ENCODE peak calls at places on chromosomes 2 and 18, in ten cellular contexts. One of them, this sample, is unnamed. For H3K27me3, the result is how much of the 10 kb centered on the place peaks cover.

GRCh38 chr2:26820932-26821331 is 27.0 kb upstream of the DPYSL5 start:
- DNase-seq in body of pancreas: no peak
- DNase-seq in thyroid gland: no peak
- DNase-seq in small intestine: no peak
- DNase-seq in suprapubic skin: no peak
- DNase-seq in upper lobe of left lung: no peak
- DNase-seq in endothelial cell of umbilical vein: no peak
- DNase-seq in neuronal stem cell: no peak
- DNase-seq in WERI-Rb-1: no peak
- DNase-seq in left ventricle myocardium inferior: no peak
- DNase-seq in this sample: no peak

GRCh38 chr2:109346601-109347228 is 217.7 kb downstream of the SH3RF3 start:
- DNase-seq in body of pancreas: no peak
- DNase-seq in thyroid gland: no peak
- DNase-seq in small intestine: no peak
- DNase-seq in suprapubic skin: no peak
- DNase-seq in upper lobe of left lung: peak
- DNase-seq in endothelial cell of umbilical vein: no peak
- DNase-seq in neuronal stem cell: no peak
- DNase-seq in WERI-Rb-1: no peak
- DNase-seq in left ventricle myocardium inferior: no peak
- DNase-seq in this sample: no peak

GRCh38 chr18:58858591-58859468 is 5.8 kb upstream of the ZNF532 start:
- DNase-seq in body of pancreas: peak
- DNase-seq in thyroid gland: peak
- DNase-seq in small intestine: no peak
- DNase-seq in suprapubic skin: no peak
- DNase-seq in upper lobe of left lung: no peak
- DNase-seq in endothelial cell of umbilical vein: no peak
- DNase-seq in neuronal stem cell: no peak
- DNase-seq in WERI-Rb-1: no peak
- DNase-seq in left ventricle myocardium inferior: no peak
- DNase-seq in this sample: no peak

GRCh38 chr2:62456721-62457539 is 49.1 kb downstream of the TMEM17 start:
- DNase-seq in body of pancreas: peak
- DNase-seq in thyroid gland: peak
- DNase-seq in small intestine: peak
- DNase-seq in suprapubic skin: peak
- DNase-seq in upper lobe of left lung: peak
- DNase-seq in endothelial cell of umbilical vein: peak
- DNase-seq in neuronal stem cell: peak
- DNase-seq in WERI-Rb-1: peak
- DNase-seq in left ventricle myocardium inferior: peak
- DNase-seq in this sample: peak

GRCh38 chr2:165666605-165667004 is 127.4 kb downstream of the GALNT3 start:
- DNase-seq in body of pancreas: no peak
- DNase-seq in thyroid gland: no peak
- DNase-seq in small intestine: no peak
- DNase-seq in suprapubic skin: no peak
- DNase-seq in upper lobe of left lung: no peak
- DNase-seq in endothelial cell of umbilical vein: no peak
- DNase-seq in neuronal stem cell: no peak
- DNase-seq in WERI-Rb-1: no peak
- DNase-seq in left ventricle myocardium inferior: no peak
- DNase-seq in this sample: no peak

GRCh38 chr2:23132000-23132399 is 253.0 kb upstream of the KLHL29 start:
- DNase-seq in body of pancreas: no peak
- DNase-seq in thyroid gland: no peak
- DNase-seq in small intestine: no peak
- DNase-seq in suprapubic skin: no peak
- DNase-seq in upper lobe of left lung: no peak
- DNase-seq in endothelial cell of umbilical vein: no peak
- DNase-seq in neuronal stem cell: no peak
- DNase-seq in WERI-Rb-1: no peak
- DNase-seq in left ventricle myocardium inferior: no peak
- DNase-seq in this sample: no peak

GRCh38 chr2:28643911-28644334 is 107.7 kb upstream of the PPP1CB start:
- DNase-seq in body of pancreas: peak
- DNase-seq in thyroid gland: no peak
- DNase-seq in small intestine: peak
- DNase-seq in suprapubic skin: no peak
- DNase-seq in upper lobe of left lung: no peak
- DNase-seq in endothelial cell of umbilical vein: peak
- DNase-seq in neuronal stem cell: no peak
- DNase-seq in WERI-Rb-1: no peak
- DNase-seq in left ventricle myocardium inferior: no peak
- DNase-seq in this sample: no peak

GRCh38 chr2:44277541-44277940 is 2.3 kb downstream of the SLC3A1 start:
- DNase-seq in body of pancreas: no peak
- DNase-seq in thyroid gland: no peak
- DNase-seq in small intestine: peak
- DNase-seq in suprapubic skin: no peak
- DNase-seq in upper lobe of left lung: no peak
- DNase-seq in endothelial cell of umbilical vein: no peak
- DNase-seq in neuronal stem cell: no peak
- DNase-seq in WERI-Rb-1: no peak
- DNase-seq in left ventricle myocardium inferior: no peak
- DNase-seq in this sample: no peak

DNA sequence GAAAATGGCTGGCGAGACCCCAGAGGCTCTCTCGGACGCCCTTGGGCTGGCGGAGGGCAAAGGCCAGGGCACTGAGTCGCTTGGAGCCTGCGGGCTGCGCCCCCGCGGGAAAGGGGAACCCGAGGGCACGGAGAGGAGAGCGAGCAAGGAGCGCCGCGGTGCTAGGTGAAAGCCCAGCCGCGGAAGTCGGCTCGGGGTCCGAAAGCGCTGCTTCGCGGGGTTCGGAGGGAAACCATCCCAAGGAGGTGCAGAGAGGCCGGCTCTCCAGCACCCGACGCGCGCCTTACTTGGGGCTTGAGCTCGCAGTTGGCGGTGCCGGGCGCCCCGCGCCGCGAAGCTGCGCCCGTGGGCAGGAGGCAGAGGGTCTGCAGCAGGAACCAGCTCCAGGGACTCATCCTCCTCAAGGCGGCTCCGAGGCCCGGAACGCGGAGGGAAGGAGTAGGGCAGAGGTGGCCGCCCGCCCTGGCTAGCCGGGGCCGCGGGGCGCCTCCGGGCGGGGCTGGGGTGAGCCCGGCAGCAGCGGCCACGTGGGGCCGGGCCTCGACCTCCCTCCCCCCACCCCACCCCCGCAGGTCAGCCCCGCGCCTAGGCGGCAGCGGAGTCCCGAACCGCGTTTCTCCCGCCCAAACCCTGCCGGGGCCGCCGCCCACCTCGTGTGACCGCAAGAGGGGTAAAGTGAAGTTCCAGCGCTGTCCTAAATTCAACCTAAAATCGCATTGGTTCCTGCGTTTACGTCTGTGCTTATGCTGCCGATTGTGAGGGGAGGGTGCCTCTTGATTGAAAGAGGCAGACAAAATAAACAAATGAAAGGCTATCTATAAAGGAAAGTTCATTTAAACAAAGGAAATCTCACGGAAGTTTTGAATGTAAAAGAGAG is at the start of gene TRABD2A:
- DNase-seq in body of pancreas: no peak
- DNase-seq in thyroid gland: no peak
- DNase-seq in small intestine: peak
- DNase-seq in suprapubic skin: no peak
- DNase-seq in upper lobe of left lung: peak
- DNase-seq in endothelial cell of umbilical vein: no peak
- DNase-seq in neuronal stem cell: peak
- DNase-seq in WERI-Rb-1: no peak
- DNase-seq in left ventricle myocardium inferior: no peak
- DNase-seq in this sample: peak
- H3K27me3 ChIP-seq in body of pancreas: under half
- H3K27me3 ChIP-seq in thyroid gland: under half
- H3K27me3 ChIP-seq in small intestine: under half
- H3K27me3 ChIP-seq in suprapubic skin: under half
- H3K27me3 ChIP-seq in upper lobe of left lung: under half
- H3K27me3 ChIP-seq in endothelial cell of umbilical vein: under half
- H3K27me3 ChIP-seq in neuronal stem cell: under half
- H3K27me3 ChIP-seq in WERI-Rb-1: under half
- H3K27me3 ChIP-seq in left ventricle myocardium inferior: half or more
- H3K27me3 ChIP-seq in this sample: under half

DNA sequence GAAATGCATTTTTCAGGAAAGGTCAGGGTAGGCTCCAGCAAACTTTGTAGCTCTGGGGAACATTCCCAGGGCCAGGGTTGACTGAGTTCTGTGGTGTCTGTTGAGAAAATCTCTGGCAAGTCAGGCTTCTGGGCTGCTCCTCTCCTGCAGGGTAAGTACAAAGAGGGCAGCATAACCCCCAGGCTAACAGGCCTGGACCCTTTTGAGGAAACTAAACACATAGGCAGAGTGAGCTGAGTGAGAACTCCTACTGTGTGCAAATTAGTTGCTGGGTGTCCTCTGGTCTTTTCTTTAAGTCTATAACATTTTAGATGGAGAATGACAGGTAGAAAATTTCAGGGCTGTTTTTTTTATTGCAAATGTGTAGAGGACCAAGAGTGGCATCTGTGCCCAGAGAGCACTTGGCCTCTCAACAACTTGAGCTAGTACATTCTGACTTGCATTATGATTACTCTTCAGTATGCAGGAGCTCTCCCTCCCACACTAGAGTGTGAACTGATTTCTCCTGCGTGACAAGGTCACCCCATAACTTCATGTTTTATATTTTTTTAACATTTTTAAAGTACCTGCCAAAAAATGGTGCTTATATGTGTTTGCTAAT is 49.9 kb downstream of the GPR39 start:
- DNase-seq in body of pancreas: no peak
- DNase-seq in thyroid gland: no peak
- DNase-seq in small intestine: no peak
- DNase-seq in suprapubic skin: no peak
- DNase-seq in upper lobe of left lung: no peak
- DNase-seq in endothelial cell of umbilical vein: no peak
- DNase-seq in neuronal stem cell: no peak
- DNase-seq in WERI-Rb-1: no peak
- DNase-seq in left ventricle myocardium inferior: no peak
- DNase-seq in this sample: no peak
- H3K27me3 ChIP-seq in body of pancreas: under half
- H3K27me3 ChIP-seq in thyroid gland: under half
- H3K27me3 ChIP-seq in small intestine: under half
- H3K27me3 ChIP-seq in suprapubic skin: under half
- H3K27me3 ChIP-seq in upper lobe of left lung: under half
- H3K27me3 ChIP-seq in endothelial cell of umbilical vein: under half
- H3K27me3 ChIP-seq in neuronal stem cell: under half
- H3K27me3 ChIP-seq in WERI-Rb-1: under half
- H3K27me3 ChIP-seq in left ventricle myocardium inferior: under half
- H3K27me3 ChIP-seq in this sample: under half

GRCh38 chr2:239666855-239667376 is 266.1 kb upstream of the HDAC4 start:
- DNase-seq in body of pancreas: no peak
- DNase-seq in thyroid gland: no peak
- DNase-seq in small intestine: no peak
- DNase-seq in suprapubic skin: peak
- DNase-seq in upper lobe of left lung: no peak
- DNase-seq in endothelial cell of umbilical vein: no peak
- DNase-seq in neuronal stem cell: no peak
- DNase-seq in WERI-Rb-1: no peak
- DNase-seq in left ventricle myocardium inferior: no peak
- DNase-seq in this sample: no peak

GRCh38 chr2:239664216-239664785 is 263.5 kb upstream of the HDAC4 start:
- DNase-seq in body of pancreas: no peak
- DNase-seq in thyroid gland: no peak
- DNase-seq in small intestine: no peak
- DNase-seq in suprapubic skin: peak
- DNase-seq in upper lobe of left lung: no peak
- DNase-seq in endothelial cell of umbilical vein: no peak
- DNase-seq in neuronal stem cell: no peak
- DNase-seq in WERI-Rb-1: no peak
- DNase-seq in left ventricle myocardium inferior: no peak
- DNase-seq in this sample: no peak

GRCh38 chr2:239668042-239668441 is 267.2 kb upstream of the HDAC4 start:
- DNase-seq in body of pancreas: no peak
- DNase-seq in thyroid gland: no peak
- DNase-seq in small intestine: no peak
- DNase-seq in suprapubic skin: peak
- DNase-seq in upper lobe of left lung: no peak
- DNase-seq in endothelial cell of umbilical vein: no peak
- DNase-seq in neuronal stem cell: no peak
- DNase-seq in WERI-Rb-1: no peak
- DNase-seq in left ventricle myocardium inferior: no peak
- DNase-seq in this sample: no peak

GRCh38 chr2:239667431-239667985 is 266.7 kb upstream of the HDAC4 start:
- DNase-seq in body of pancreas: no peak
- DNase-seq in thyroid gland: no peak
- DNase-seq in small intestine: no peak
- DNase-seq in suprapubic skin: peak
- DNase-seq in upper lobe of left lung: no peak
- DNase-seq in endothelial cell of umbilical vein: no peak
- DNase-seq in neuronal stem cell: no peak
- DNase-seq in WERI-Rb-1: no peak
- DNase-seq in left ventricle myocardium inferior: no peak
- DNase-seq in this sample: no peak

GRCh38 chr2:239666053-239666854 is 265.4 kb upstream of the HDAC4 start:
- DNase-seq in body of pancreas: no peak
- DNase-seq in thyroid gland: no peak
- DNase-seq in small intestine: no peak
- DNase-seq in suprapubic skin: peak
- DNase-seq in upper lobe of left lung: no peak
- DNase-seq in endothelial cell of umbilical vein: no peak
- DNase-seq in neuronal stem cell: no peak
- DNase-seq in WERI-Rb-1: no peak
- DNase-seq in left ventricle myocardium inferior: no peak
- DNase-seq in this sample: no peak
- H3K27me3 ChIP-seq in body of pancreas: under half
- H3K27me3 ChIP-seq in thyroid gland: under half
- H3K27me3 ChIP-seq in small intestine: under half
- H3K27me3 ChIP-seq in suprapubic skin: under half
- H3K27me3 ChIP-seq in upper lobe of left lung: under half
- H3K27me3 ChIP-seq in endothelial cell of umbilical vein: under half
- H3K27me3 ChIP-seq in neuronal stem cell: under half
- H3K27me3 ChIP-seq in WERI-Rb-1: half or more
- H3K27me3 ChIP-seq in left ventricle myocardium inferior: half or more
- H3K27me3 ChIP-seq in this sample: under half

GRCh38 chr2:96928277-96928781 is 58.1 kb downstream of the FAM178B start:
- DNase-seq in body of pancreas: no peak
- DNase-seq in thyroid gland: peak
- DNase-seq in small intestine: no peak
- DNase-seq in suprapubic skin: no peak
- DNase-seq in upper lobe of left lung: no peak
- DNase-seq in endothelial cell of umbilical vein: no peak
- DNase-seq in neuronal stem cell: no peak
- DNase-seq in WERI-Rb-1: no peak
- DNase-seq in left ventricle myocardium inferior: no peak
- DNase-seq in this sample: no peak
- H3K27me3 ChIP-seq in body of pancreas: under half
- H3K27me3 ChIP-seq in thyroid gland: under half
- H3K27me3 ChIP-seq in small intestine: under half
- H3K27me3 ChIP-seq in suprapubic skin: under half
- H3K27me3 ChIP-seq in upper lobe of left lung: under half
- H3K27me3 ChIP-seq in endothelial cell of umbilical vein: under half
- H3K27me3 ChIP-seq in neuronal stem cell: under half
- H3K27me3 ChIP-seq in WERI-Rb-1: under half
- H3K27me3 ChIP-seq in left ventricle myocardium inferior: under half
- H3K27me3 ChIP-seq in this sample: under half

DNA sequence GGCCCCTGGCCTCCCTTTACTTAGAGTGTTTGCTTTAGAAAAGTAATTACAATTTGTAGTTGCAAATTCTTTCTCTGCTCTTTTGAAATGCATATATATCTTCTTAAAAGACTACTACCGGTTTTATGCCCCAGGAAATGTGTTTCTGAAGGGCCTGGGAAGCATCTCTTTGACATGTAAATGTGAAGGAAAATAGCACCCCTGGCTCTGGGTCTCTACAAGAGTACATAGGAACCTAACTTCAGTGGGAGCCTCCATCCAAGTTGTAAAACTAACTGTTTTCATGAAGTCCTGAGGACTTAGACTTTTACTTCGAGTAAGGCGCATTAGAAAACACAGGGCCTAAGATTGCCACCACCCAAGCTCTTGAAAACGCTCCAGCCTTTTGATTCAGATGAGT is 99.4 kb downstream of the CBLN2 start:
- DNase-seq in body of pancreas: no peak
- DNase-seq in thyroid gland: no peak
- DNase-seq in small intestine: no peak
- DNase-seq in suprapubic skin: no peak
- DNase-seq in upper lobe of left lung: no peak
- DNase-seq in endothelial cell of umbilical vein: no peak
- DNase-seq in neuronal stem cell: no peak
- DNase-seq in WERI-Rb-1: no peak
- DNase-seq in left ventricle myocardium inferior: no peak
- DNase-seq in this sample: no peak
- H3K27me3 ChIP-seq in body of pancreas: under half
- H3K27me3 ChIP-seq in thyroid gland: under half
- H3K27me3 ChIP-seq in small intestine: under half
- H3K27me3 ChIP-seq in suprapubic skin: under half
- H3K27me3 ChIP-seq in upper lobe of left lung: under half
- H3K27me3 ChIP-seq in endothelial cell of umbilical vein: under half
- H3K27me3 ChIP-seq in neuronal stem cell: under half
- H3K27me3 ChIP-seq in WERI-Rb-1: under half
- H3K27me3 ChIP-seq in left ventricle myocardium inferior: under half
- H3K27me3 ChIP-seq in this sample: under half

This sample was measured in effector memory CD4-positive, alpha-beta T cell.